ENCODE peak calls at places on chromosomes 16 and 17, in eight cellular contexts. One of them, this sample, is unnamed. For H4K20me1, the result is how much of the 10 kb centered on the place peaks cover.

GRCh38 chr16:89044394-89045180 is 49.1 kb upstream of the ACSF3 start:
- DNase-seq in HCT116: no peak
- DNase-seq in GM23248: no peak
- DNase-seq in fibroblast of lung: no peak
- DNase-seq in hepatocyte: no peak
- DNase-seq in OCI-LY7: no peak
- DNase-seq in astrocyte: no peak
- DNase-seq in mammary epithelial cell: no peak
- DNase-seq in this sample: no peak

GRCh38 chr17:31144427-31144826 is 49.6 kb downstream of the NF1 start:
- DNase-seq in fibroblast of lung: no peak
- DNase-seq in mammary epithelial cell: no peak
- DNase-seq in astrocyte: no peak
- DNase-seq in hepatocyte: no peak
- DNase-seq in GM23248: no peak
- DNase-seq in HCT116: no peak
- DNase-seq in OCI-LY7: no peak
- DNase-seq in this sample: no peak

GRCh38 chr16:73616186-73616585 is 568.3 kb upstream of the ZFHX3 start:
- DNase-seq in hepatocyte: no peak
- DNase-seq in astrocyte: no peak
- DNase-seq in OCI-LY7: peak
- DNase-seq in fibroblast of lung: peak
- DNase-seq in GM23248: no peak
- DNase-seq in HCT116: peak
- DNase-seq in mammary epithelial cell: no peak
- DNase-seq in this sample: no peak

GRCh38 chr16:53937068-53937614 is 233.2 kb downstream of the FTO start:
- DNase-seq in GM23248: no peak
- DNase-seq in fibroblast of lung: no peak
- DNase-seq in hepatocyte: no peak
- DNase-seq in OCI-LY7: no peak
- DNase-seq in mammary epithelial cell: no peak
- DNase-seq in astrocyte: no peak
- DNase-seq in HCT116: no peak
- DNase-seq in this sample: no peak

GRCh38 chr17:1557355-1558095 is 5.1 kb downstream of the PITPNA start:
- DNase-seq in OCI-LY7: no peak
- DNase-seq in hepatocyte: peak
- DNase-seq in mammary epithelial cell: no peak
- DNase-seq in fibroblast of lung: peak
- DNase-seq in astrocyte: peak
- DNase-seq in GM23248: peak
- DNase-seq in HCT116: no peak
- DNase-seq in this sample: no peak

GRCh38 chr17:8724451-8724850 is 20.2 kb downstream of the CCDC42 start:
- DNase-seq in OCI-LY7: no peak
- DNase-seq in GM23248: no peak
- DNase-seq in HCT116: no peak
- DNase-seq in hepatocyte: peak
- DNase-seq in astrocyte: no peak
- DNase-seq in mammary epithelial cell: no peak
- DNase-seq in fibroblast of lung: no peak
- DNase-seq in this sample: no peak

GRCh38 chr16:11285842-11286241 is 4.7 kb upstream of the PRM1 start:
- DNase-seq in astrocyte: no peak
- DNase-seq in HCT116: no peak
- DNase-seq in hepatocyte: no peak
- DNase-seq in GM23248: no peak
- DNase-seq in OCI-LY7: no peak
- DNase-seq in mammary epithelial cell: no peak
- DNase-seq in fibroblast of lung: no peak
- DNase-seq in this sample: no peak

GRCh38 chr16:49558451-49558850 is 184.8 kb downstream of the C16orf78 start:
- DNase-seq in fibroblast of lung: no peak
- DNase-seq in hepatocyte: no peak
- DNase-seq in OCI-LY7: no peak
- DNase-seq in astrocyte: no peak
- DNase-seq in GM23248: no peak
- DNase-seq in mammary epithelial cell: no peak
- DNase-seq in HCT116: no peak
- DNase-seq in this sample: no peak

GRCh38 chr16:89642574-89642973 is 14.9 kb downstream of the CHMP1A start:
- DNase-seq in HCT116: no peak
- DNase-seq in OCI-LY7: no peak
- DNase-seq in fibroblast of lung: no peak
- DNase-seq in mammary epithelial cell: no peak
- DNase-seq in hepatocyte: no peak
- DNase-seq in astrocyte: no peak
- DNase-seq in GM23248: no peak
- DNase-seq in this sample: no peak

GRCh38 chr17:8126306-8127066 is 2.6 kb upstream of the HES7 start:
- DNase-seq in GM23248: peak
- DNase-seq in hepatocyte: peak
- DNase-seq in OCI-LY7: peak
- DNase-seq in fibroblast of lung: peak
- DNase-seq in HCT116: no peak
- DNase-seq in mammary epithelial cell: peak
- DNase-seq in astrocyte: no peak
- DNase-seq in this sample: no peak

GRCh38 chr16:75589301-75589700 is 23.1 kb downstream of the GABARAPL2 start:
- DNase-seq in fibroblast of lung: no peak
- DNase-seq in HCT116: no peak
- DNase-seq in OCI-LY7: no peak
- DNase-seq in astrocyte: no peak
- DNase-seq in GM23248: peak
- DNase-seq in mammary epithelial cell: no peak
- DNase-seq in hepatocyte: no peak
- DNase-seq in this sample: no peak

GRCh38 chr16:15650698-15651161 is 685 bp downstream of the NDE1 start:
- DNase-seq in fibroblast of lung: peak
- DNase-seq in hepatocyte: peak
- DNase-seq in OCI-LY7: peak
- DNase-seq in mammary epithelial cell: peak
- DNase-seq in GM23248: peak
- DNase-seq in HCT116: no peak
- DNase-seq in astrocyte: no peak
- DNase-seq in this sample: peak

GRCh38 chr16:68445458-68445857 is 2.9 kb downstream of the SMPD3 start:
- DNase-seq in astrocyte: no peak
- DNase-seq in OCI-LY7: peak
- DNase-seq in hepatocyte: no peak
- DNase-seq in fibroblast of lung: peak
- DNase-seq in GM23248: peak
- DNase-seq in mammary epithelial cell: peak
- DNase-seq in HCT116: peak
- DNase-seq in this sample: peak

GRCh38 chr17:39704821-39705551 is 5.1 kb downstream of the ERBB2 start:
- DNase-seq in fibroblast of lung: peak
- DNase-seq in GM23248: peak
- DNase-seq in astrocyte: peak
- DNase-seq in OCI-LY7: no peak
- DNase-seq in hepatocyte: no peak
- DNase-seq in mammary epithelial cell: no peak
- DNase-seq in HCT116: no peak
- DNase-seq in this sample: no peak

GRCh38 chr17:18277076-18277475 is 16.6 kb downstream of the MIEF2 start:
- DNase-seq in GM23248: no peak
- DNase-seq in astrocyte: no peak
- DNase-seq in fibroblast of lung: no peak
- DNase-seq in mammary epithelial cell: no peak
- DNase-seq in HCT116: no peak
- DNase-seq in hepatocyte: no peak
- DNase-seq in OCI-LY7: no peak
- DNase-seq in this sample: no peak

GRCh38 chr17:29393451-29393850 is 3.3 kb downstream of the TAOK1 start:
- DNase-seq in mammary epithelial cell: no peak
- DNase-seq in GM23248: peak
- DNase-seq in hepatocyte: no peak
- DNase-seq in OCI-LY7: no peak
- DNase-seq in astrocyte: peak
- DNase-seq in fibroblast of lung: peak
- DNase-seq in HCT116: no peak
- DNase-seq in this sample: no peak

GRCh38 chr17:32127156-32127897 is 15.0 kb upstream of the RHOT1 start:
- DNase-seq in hepatocyte: peak
- DNase-seq in OCI-LY7: peak
- DNase-seq in fibroblast of lung: peak
- DNase-seq in mammary epithelial cell: peak
- DNase-seq in astrocyte: peak
- DNase-seq in GM23248: peak
- DNase-seq in HCT116: no peak
- DNase-seq in this sample: peak

GRCh38 chr17:69175812-69176517 is 34.3 kb upstream of the ABCA6 start:
- DNase-seq in astrocyte: peak
- DNase-seq in mammary epithelial cell: peak
- DNase-seq in GM23248: peak
- DNase-seq in HCT116: peak
- DNase-seq in OCI-LY7: no peak
- DNase-seq in hepatocyte: peak
- DNase-seq in fibroblast of lung: peak
- DNase-seq in this sample: peak

GRCh38 chr17:41772218-41772585 is 14.3 kb downstream of the JUP start:
- DNase-seq in GM23248: no peak
- DNase-seq in hepatocyte: peak
- DNase-seq in mammary epithelial cell: peak
- DNase-seq in astrocyte: no peak
- DNase-seq in HCT116: no peak
- DNase-seq in fibroblast of lung: no peak
- DNase-seq in OCI-LY7: no peak
- DNase-seq in this sample: peak

GRCh38 chr16:62256406-62256805 is 220.2 kb upstream of the CDH8 start:
- DNase-seq in astrocyte: no peak
- DNase-seq in GM23248: peak
- DNase-seq in hepatocyte: peak
- DNase-seq in OCI-LY7: no peak
- DNase-seq in HCT116: no peak
- DNase-seq in fibroblast of lung: no peak
- DNase-seq in mammary epithelial cell: peak
- DNase-seq in this sample: no peak

GRCh38 chr16:28218109-28218508 is 6.3 kb upstream of the XPO6 start:
- DNase-seq in fibroblast of lung: peak
- DNase-seq in mammary epithelial cell: peak
- DNase-seq in astrocyte: no peak
- DNase-seq in OCI-LY7: peak
- DNase-seq in HCT116: peak
- DNase-seq in GM23248: peak
- DNase-seq in hepatocyte: peak
- DNase-seq in this sample: peak

GRCh38 chr16:65120811-65121721 is 797 bp downstream of the CDH11 start:
- DNase-seq in GM23248: peak
- DNase-seq in fibroblast of lung: peak
- DNase-seq in HCT116: no peak
- DNase-seq in hepatocyte: peak
- DNase-seq in astrocyte: peak
- DNase-seq in OCI-LY7: no peak
- DNase-seq in mammary epithelial cell: peak
- DNase-seq in this sample: no peak
- H3K4me3 ChIP-seq in GM23248: peak
- H3K4me3 ChIP-seq in fibroblast of lung: peak
- H3K4me3 ChIP-seq in HCT116: no peak
- H3K4me3 ChIP-seq in hepatocyte: peak
- H3K4me3 ChIP-seq in astrocyte: peak
- H3K4me3 ChIP-seq in OCI-LY7: no peak
- H3K4me3 ChIP-seq in mammary epithelial cell: peak
- H3K4me3 ChIP-seq in this sample: no peak

GRCh38 chr17:80414508-80414802 is 512 bp upstream of the ENDOV start:
- DNase-seq in OCI-LY7: peak
- DNase-seq in GM23248: no peak
- DNase-seq in astrocyte: no peak
- DNase-seq in HCT116: no peak
- DNase-seq in hepatocyte: peak
- DNase-seq in mammary epithelial cell: no peak
- DNase-seq in fibroblast of lung: peak
- DNase-seq in this sample: no peak

GRCh38 chr17:80416260-80416939 is 1.4 kb downstream of the ENDOV start:
- DNase-seq in hepatocyte: no peak
- DNase-seq in astrocyte: no peak
- DNase-seq in HCT116: no peak
- DNase-seq in mammary epithelial cell: no peak
- DNase-seq in fibroblast of lung: no peak
- DNase-seq in GM23248: no peak
- DNase-seq in OCI-LY7: no peak
- DNase-seq in this sample: no peak

GRCh38 chr17:80414803-80415625 is at the start of gene ENDOV:
- DNase-seq in GM23248: peak
- DNase-seq in hepatocyte: peak
- DNase-seq in mammary epithelial cell: peak
- DNase-seq in HCT116: peak
- DNase-seq in OCI-LY7: peak
- DNase-seq in fibroblast of lung: peak
- DNase-seq in astrocyte: peak
- DNase-seq in this sample: peak

GRCh38 chr17:80416940-80417293 is 1.9 kb downstream of the ENDOV start:
- DNase-seq in hepatocyte: no peak
- DNase-seq in fibroblast of lung: no peak
- DNase-seq in OCI-LY7: no peak
- DNase-seq in mammary epithelial cell: no peak
- DNase-seq in astrocyte: no peak
- DNase-seq in HCT116: no peak
- DNase-seq in GM23248: no peak
- DNase-seq in this sample: no peak

GRCh38 chr17:80415626-80416042 is 667 bp downstream of the ENDOV start:
- DNase-seq in hepatocyte: no peak
- DNase-seq in HCT116: no peak
- DNase-seq in GM23248: no peak
- DNase-seq in mammary epithelial cell: no peak
- DNase-seq in astrocyte: no peak
- DNase-seq in OCI-LY7: no peak
- DNase-seq in fibroblast of lung: no peak
- DNase-seq in this sample: no peak
- H3K27ac ChIP-seq in hepatocyte: peak
- H3K27ac ChIP-seq in HCT116: peak
- H3K27ac ChIP-seq in GM23248: peak
- H3K27ac ChIP-seq in mammary epithelial cell: peak
- H3K27ac ChIP-seq in astrocyte: peak
- H3K27ac ChIP-seq in OCI-LY7: no peak
- H3K27ac ChIP-seq in fibroblast of lung: peak
- H3K27ac ChIP-seq in this sample: peak

DNA sequence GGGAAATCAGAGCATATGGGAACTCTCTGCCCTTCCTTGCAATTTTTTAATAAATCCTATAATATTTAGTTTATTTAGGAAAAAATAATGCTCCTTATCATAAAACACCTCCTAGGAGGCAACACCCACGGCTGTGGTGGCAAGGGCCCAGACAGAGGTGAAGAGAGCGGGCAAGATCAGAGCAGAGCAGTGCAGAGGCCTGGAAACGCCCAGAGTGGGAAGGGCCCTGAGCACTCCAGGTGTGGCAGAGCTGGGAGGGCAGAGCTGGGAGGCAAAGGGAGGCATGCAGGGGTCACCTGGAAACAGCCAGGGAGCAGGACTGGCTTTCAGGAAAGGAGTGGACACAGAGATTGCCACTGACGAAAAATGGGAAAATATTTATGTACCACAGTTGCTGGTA is 17.3 kb downstream of the FBXO31 start:
- DNase-seq in OCI-LY7: no peak
- DNase-seq in HCT116: no peak
- DNase-seq in hepatocyte: no peak
- DNase-seq in GM23248: no peak
- DNase-seq in fibroblast of lung: no peak
- DNase-seq in astrocyte: no peak
- DNase-seq in mammary epithelial cell: no peak
- DNase-seq in this sample: no peak
- H4K20me1 ChIP-seq in OCI-LY7: under half
- H4K20me1 ChIP-seq in HCT116: under half
- H4K20me1 ChIP-seq in hepatocyte: half or more
- H4K20me1 ChIP-seq in GM23248: under half
- H4K20me1 ChIP-seq in fibroblast of lung: under half
- H4K20me1 ChIP-seq in astrocyte: half or more
- H4K20me1 ChIP-seq in mammary epithelial cell: under half
- H4K20me1 ChIP-seq in this sample: under half

GRCh38 chr17:75632863-75633483 is at the start of gene SMIM5:
- DNase-seq in mammary epithelial cell: peak
- DNase-seq in GM23248: peak
- DNase-seq in OCI-LY7: peak
- DNase-seq in hepatocyte: peak
- DNase-seq in fibroblast of lung: peak
- DNase-seq in HCT116: peak
- DNase-seq in astrocyte: peak
- DNase-seq in this sample: peak
- H3K4me3 ChIP-seq in mammary epithelial cell: no peak
- H3K4me3 ChIP-seq in GM23248: no peak
- H3K4me3 ChIP-seq in OCI-LY7: no peak
- H3K4me3 ChIP-seq in hepatocyte: no peak
- H3K4me3 ChIP-seq in fibroblast of lung: no peak
- H3K4me3 ChIP-seq in HCT116: no peak
- H3K4me3 ChIP-seq in astrocyte: no peak
- H3K4me3 ChIP-seq in this sample: no peak

This sample was measured in PC-9.